ENCODE peak calls at places on chromosomes 7 and 10, in five cellular contexts. Y is NAMALWA, R is retinal pigment epithelial cell, J is BE2C, Q is endothelial cell. H is an unnamed sample.

GRCh38 chr7:1864126-1864940 is 194.3 kb downstream of the ELFN1 start:
- DNase-seq in J (no peak), Y (no peak), R (no peak), Q (no peak), H (no peak)

GRCh38 chr7:12557282-12557681 is 13.2 kb upstream of the SCIN start:
- DNase-seq in J (no peak), Y (no peak), Q (no peak), R (no peak), H (no peak)

GRCh38 chr10:95260909-95261552 is 29.8 kb downstream of the PDLIM1 start:
- DNase-seq in J (no peak), Q (no peak), Y (no peak), R (no peak), H (no peak)

GRCh38 chr10:103828587-103829186 is 26.7 kb downstream of the SH3PXD2A start:
- DNase-seq in J (no peak), Q (no peak), Y (peak; percentile 66), R (no peak), H (no peak)

GRCh38 chr10:93357680-93358079 is 124.5 kb downstream of the MYOF start:
- DNase-seq in Y (peak; percentile 77), R (no peak), J (peak; percentile 22), Q (peak; percentile 51), H (no peak)

GRCh38 chr10:89601728-89602361 is 43.2 kb downstream of the PANK1 start:
- DNase-seq in Y (no peak), Q (no peak), R (no peak), J (no peak), H (no peak)

GRCh38 chr10:103676851-103677417 is 178.4 kb downstream of the SH3PXD2A start:
- DNase-seq in J (no peak), R (peak; percentile 81), Q (no peak), Y (no peak), H (no peak)

GRCh38 chr10:11149499-11149898 is 131.8 kb downstream of the CELF2 start:
- DNase-seq in Y (no peak), R (no peak), J (no peak), Q (no peak), H (no peak)

GRCh38 chr10:73083234-73083633 is 13.4 kb downstream of the P4HA1 start:
- DNase-seq in R (no peak), Y (no peak), J (no peak), Q (no peak), H (no peak)

GRCh38 chr7:86939197-86939814 is 120.1 kb downstream of the ELAPOR2 start:
- DNase-seq in Q (peak; percentile 68), Y (peak; percentile 88), J (peak; percentile 56), R (peak; percentile 40), H (peak; percentile 32)

GRCh38 chr7:30212720-30213119 is 71.7 kb upstream of the ZNRF2 start:
- DNase-seq in Y (no peak), Q (no peak), J (no peak), R (no peak), H (no peak)

GRCh38 chr7:122166708-122167107 is 22.7 kb upstream of the AASS start:
- DNase-seq in R (peak; percentile 73), Q (no peak), Y (no peak), J (no peak), H (no peak)

GRCh38 chr7:4439444-4439843 is 242.7 kb upstream of the FOXK1 start:
- DNase-seq in Q (no peak), R (no peak), Y (no peak), J (no peak), H (no peak)

GRCh38 chr7:70693300-70693689 is 438.6 kb upstream of the GALNT17 start:
- DNase-seq in J (no peak), R (no peak), Q (peak; percentile 10), Y (no peak), H (no peak)

H was measured in progenitor cell of endocrine pancreas.